ENCODE peak calls at places on chromosome 1, in six cellular contexts. O is heart right ventricle, Z is fibroblast of lung, A is foreskin fibroblast, H is left lung, Y is transverse colon. G is an unnamed sample.

GRCh38 chr1:174768516-174768915 is 231.2 kb upstream of the CACYBP start:
- DNase-seq in A (peak; percentile 8), Z (no peak), Y (no peak), H (no peak), O (no peak), G (no peak)

GRCh38 chr1:225945564-225945963 is 4.5 kb upstream of the LEFTY2 start:
- DNase-seq in Y (no peak), H (no peak), O (no peak), A (peak; percentile 34), Z (no peak), G (no peak)

GRCh38 chr1:159177273-159177907 is 6.0 kb downstream of the CADM3 start:
- DNase-seq in H (no peak), Y (peak; percentile 22), A (peak; percentile 70), Z (peak; percentile 64), O (peak; percentile 54), G (no peak)

GRCh38 chr1:10561955-10562354 is 87.2 kb downstream of the PEX14 start:
- DNase-seq in Z (no peak), A (no peak), Y (no peak), O (no peak), H (no peak), G (no peak)

GRCh38 chr1:3087049-3087448 is 18.0 kb downstream of the PRDM16 start:
- DNase-seq in Y (no peak), Z (no peak), A (no peak), O (no peak), H (no peak), G (no peak)

GRCh38 chr1:211581521-211581920 is 2.6 kb upstream of the SLC30A1 start:
- DNase-seq in Y (no peak), A (peak; percentile 73), Z (peak; percentile 72), O (no peak), H (no peak), G (no peak)

GRCh38 chr1:36738245-36738644 is 255.5 kb upstream of the CSF3R start:
- DNase-seq in Y (no peak), O (no peak), H (no peak), A (no peak), Z (no peak), G (no peak)

GRCh38 chr1:67274623-67275325 is 32.9 kb upstream of the IL12RB2 start:
- DNase-seq in H (no peak), O (no peak), Y (no peak), Z (no peak), A (no peak), G (no peak)

GRCh38 chr1:15094056-15094455 is 59.5 kb upstream of the TMEM51 start:
- DNase-seq in H (no peak), O (no peak), A (no peak), Y (no peak), Z (no peak), G (no peak)

GRCh38 chr1:244381887-244382565 is 69.7 kb downstream of the ADSS2 start:
- DNase-seq in H (no peak), O (no peak), A (peak; percentile 75), Y (no peak), Z (peak; percentile 80), G (no peak)

GRCh38 chr1:223515416-223515815 is 122.2 kb downstream of the CCDC185 start:
- DNase-seq in Y (no peak), O (no peak), A (no peak), Z (no peak), H (no peak), G (no peak)

GRCh38 chr1:207050428-207050767 is 610 bp downstream of the YOD1 start:
- DNase-seq in Z (no peak), A (no peak), O (no peak), H (no peak), Y (no peak), G (no peak)

GRCh38 chr1:54285815-54286214 is 85.8 kb downstream of the MRPL37 start:
- DNase-seq in Y (no peak), Z (no peak), H (no peak), A (no peak), O (no peak), G (no peak)

GRCh38 chr1:35261412-35262120 is 6.9 kb upstream of the ZMYM4 start:
- DNase-seq in Y (no peak), Z (no peak), H (no peak), A (no peak), O (no peak), G (no peak)

GRCh38 chr1:42179275-42179674 is 14.7 kb upstream of the GUCA2A start:
- DNase-seq in A (peak; percentile 61), Y (no peak), Z (peak; percentile 84), O (no peak), H (no peak), G (no peak)

GRCh38 chr1:7117599-7118281 is 332.5 kb downstream of the CAMTA1 start:
- DNase-seq in Z (peak; percentile 84), H (no peak), A (peak; percentile 70), Y (no peak), O (no peak), G (no peak)
- H3K4me3 ChIP-seq in Z (peak overlapping the region; percentile 22), H (no peak overlapping the region), A (no peak overlapping the region), Y (no peak overlapping the region), O (no peak overlapping the region), G (no peak overlapping the region)

GRCh38 chr1:204345425-204345824 is 14.3 kb downstream of the PLEKHA6 start:
- DNase-seq in Y (no peak), H (no peak), O (no peak), Z (no peak), A (no peak), G (no peak)

GRCh38 chr1:204343850-204344249 is 15.9 kb downstream of the PLEKHA6 start:
- DNase-seq in O (no peak), H (no peak), Y (no peak), A (no peak), Z (no peak), G (no peak)

GRCh38 chr1:204348197-204348596 is 11.5 kb downstream of the PLEKHA6 start:
- DNase-seq in H (no peak), Y (peak; percentile 63), Z (no peak), A (no peak), O (no peak), G (no peak)

GRCh38 chr1:204344665-204345064 is 15.1 kb downstream of the PLEKHA6 start:
- DNase-seq in A (peak; percentile 42), Z (no peak), Y (no peak), O (no peak), H (no peak), G (no peak)

DNA sequence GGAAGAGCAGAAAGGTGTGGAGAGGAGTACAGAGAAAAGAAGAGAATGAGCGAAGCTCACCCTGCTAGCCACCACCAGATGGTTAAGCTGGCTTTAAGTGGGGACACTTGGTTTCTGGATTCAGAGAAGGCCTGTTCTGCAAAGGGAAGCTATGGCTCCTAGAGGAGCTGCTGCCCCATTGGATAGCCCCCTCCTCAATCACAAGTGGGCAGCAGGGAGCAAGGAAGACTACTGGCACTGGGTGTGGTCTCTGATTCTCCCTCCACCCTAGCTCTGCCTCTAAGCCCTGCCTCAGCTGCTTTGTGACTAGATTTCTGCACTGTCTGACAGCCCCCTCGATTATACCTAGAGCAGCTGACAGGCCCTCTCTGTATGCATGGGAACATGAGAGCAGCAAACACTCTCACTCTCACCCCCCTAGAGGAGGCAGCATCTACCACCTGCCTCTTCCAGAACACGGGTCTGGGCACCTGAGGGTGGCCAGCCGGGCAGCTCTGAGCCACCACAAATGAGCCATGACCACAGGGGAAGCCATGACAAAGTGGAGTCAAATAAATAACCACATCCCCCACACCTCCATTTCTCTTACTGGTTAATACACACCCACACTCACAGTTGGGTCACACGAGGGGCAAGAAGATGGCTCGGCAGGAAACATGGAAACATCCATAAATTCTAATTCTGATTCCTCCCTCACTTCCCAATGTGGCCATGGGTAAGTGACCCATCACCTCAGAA is 13.6 kb downstream of the PLEKHA6 start:
- DNase-seq in A (no peak), Z (no peak), Y (no peak), O (no peak), H (no peak), G (no peak)
- TF ChIP-seq CTCF in A (no peak), Z (no peak), Y (no peak), O (no peak), H (no peak), G (no peak)

GRCh38 chr1:78045600-78045849 is 241 bp upstream of the GIPC2 start:
- DNase-seq in A (no peak), H (no peak), Z (no peak), O (no peak), Y (no peak), G (no peak)
- H3K4me3 ChIP-seq in A (peak overlapping the region; percentile 64), H (peak overlapping the region; percentile 55), Z (peak overlapping the region; percentile 48), O (peak overlapping the region; percentile 69), Y (peak overlapping the region; percentile 77), G (peak overlapping the region; percentile 51)

GRCh38 chr1:184340984-184341383 is 45.8 kb upstream of the C1orf21 start:
- DNase-seq in O (no peak), A (peak; percentile 21), H (no peak), Y (no peak), Z (peak; percentile 9), G (no peak)
- TF ChIP-seq CTCF in O (no peak), A (peak; percentile 10), H (no peak), Y (no peak), Z (peak; percentile 9), G (peak; percentile 17)

GRCh38 chr1:163163861-163164582 is 38.7 kb downstream of the RGS5 start:
- DNase-seq in Z (peak; percentile 55), A (peak; percentile 68), H (no peak), O (no peak), Y (no peak), G (no peak)

GRCh38 chr1:163161337-163161736 is 41.4 kb downstream of the RGS5 start:
- DNase-seq in Z (no peak), O (no peak), Y (no peak), A (no peak), H (no peak), G (no peak)

GRCh38 chr1:163165119-163165518 is 37.6 kb downstream of the RGS5 start:
- DNase-seq in Y (no peak), A (no peak), Z (no peak), O (no peak), H (no peak), G (no peak)

GRCh38 chr1:163161841-163162240 is 40.9 kb downstream of the RGS5 start:
- DNase-seq in A (no peak), H (no peak), Z (no peak), Y (no peak), O (no peak), G (no peak)

GRCh38 chr1:163162281-163162937 is 40.3 kb downstream of the RGS5 start:
- DNase-seq in Y (no peak), O (no peak), Z (peak; percentile 74), H (no peak), A (peak; percentile 57), G (no peak)
- H3K4me3 ChIP-seq in Y (no peak overlapping the region), O (no peak overlapping the region), Z (no peak overlapping the region), H (no peak overlapping the region), A (no peak overlapping the region), G (no peak overlapping the region)